ENCODE peak calls at places on chromosome 6, in eight cellular contexts. W, E, T, Q, L, D, R and A are unnamed samples.

GRCh38 chr6:88244721-88245120 is 78.6 kb upstream of the CNR1 start:
- DNase-seq in W (no peak), L (no peak), R (no peak), Q (no peak), D (no peak), E (no peak), T (no peak), A (no peak)

GRCh38 chr6:36135053-36135731 is 4.9 kb downstream of the MAPK13 start:
- DNase-seq in W (no peak), L (no peak), D (peak), T (no peak), Q (no peak), E (no peak), R (no peak), A (no peak)

GRCh38 chr6:14270925-14271791 is 153.6 kb downstream of the CD83 start:
- DNase-seq in D (peak), T (peak), E (peak), Q (no peak), R (peak), W (no peak), L (peak), A (no peak)

GRCh38 chr6:156517090-156517489 is 260.1 kb upstream of the ARID1B start:
- DNase-seq in T (no peak), D (no peak), Q (no peak), W (no peak), E (no peak), L (no peak), R (no peak), A (no peak)

GRCh38 chr6:119350202-119351004 is 842 bp upstream of the MAN1A1 start:
- DNase-seq in W (no peak), R (peak), D (peak), Q (no peak), T (peak), L (peak), E (peak), A (peak)

GRCh38 chr6:79167931-79168694 is 66.4 kb downstream of the HMGN3 start:
- DNase-seq in D (no peak), E (peak), Q (no peak), R (no peak), T (no peak), W (no peak), L (peak), A (no peak)

GRCh38 chr6:47710295-47710694 is 11.9 kb downstream of the ADGRF4 start:
- DNase-seq in D (no peak), L (no peak), E (no peak), R (no peak), Q (no peak), T (no peak), W (no peak), A (no peak)

GRCh38 chr6:29926795-29927427 is 15.4 kb upstream of the HLA-A start:
- DNase-seq in T (no peak), R (no peak), D (no peak), E (peak), W (no peak), Q (peak), L (no peak), A (no peak)

GRCh38 chr6:36986704-36987047 is 680 bp upstream of the MTCH1 start:
- DNase-seq in Q (no peak), W (no peak), D (no peak), E (no peak), L (no peak), R (no peak), T (no peak), A (peak)

GRCh38 chr6:74519172-74519571 is 686.7 kb downstream of the COL12A1 start:
- DNase-seq in E (peak), T (no peak), W (no peak), Q (no peak), R (no peak), L (peak), D (no peak), A (no peak)

GRCh38 chr6:170032197-170032596 is 258.7 kb downstream of the DLL1 start:
- DNase-seq in Q (no peak), E (no peak), W (no peak), D (no peak), T (no peak), R (no peak), L (no peak), A (no peak)

GRCh38 chr6:168550326-168550725 is 109.3 kb downstream of the SMOC2 start:
- DNase-seq in L (no peak), T (no peak), E (no peak), Q (no peak), R (no peak), D (no peak), W (no peak), A (no peak)

GRCh38 chr6:71468841-71469750 is 180.5 kb downstream of the OGFRL1 start:
- DNase-seq in D (no peak), E (peak), T (peak), W (no peak), Q (no peak), R (no peak), L (peak), A (no peak)

GRCh38 chr6:148869589-148869988 is 122.8 kb downstream of the UST start:
- DNase-seq in T (no peak), L (peak), W (no peak), D (no peak), Q (no peak), R (no peak), E (peak), A (no peak)

GRCh38 chr6:89661559-89661958 is 23.0 kb upstream of the LYRM2 start:
- DNase-seq in E (no peak), L (no peak), D (no peak), R (no peak), T (no peak), W (no peak), Q (no peak), A (no peak)

GRCh38 chr6:89989742-89990141 is 95.5 kb downstream of the GJA10 start:
- DNase-seq in Q (no peak), L (no peak), T (no peak), R (no peak), E (peak), D (no peak), W (no peak), A (no peak)